ENCODE peak calls at places on chromosome 9, in four cellular contexts. D is stimulated activated CD8-positive, alpha-beta memory T cell treated with anti-CD3 and anti-CD28 coated beads, Interleukin-7, amount 100 ng/mL, for 24 hours; J is AG04449; W is T-helper 2 cell. L is an unnamed sample.

GRCh38 chr9:129505270-129505881 is 115.5 kb downstream of the C9orf50 start:
- DNase-seq in W (no peak), J (no peak), D (no peak), L (no peak)

GRCh38 chr9:34365282-34365681 is 11.4 kb downstream of the MYORG start:
- DNase-seq in D (no peak), W (no peak), J (no peak), L (no peak)

GRCh38 chr9:31166516-31166915 is 1217.9 kb upstream of the ACO1 start:
- DNase-seq in D (no peak), J (no peak), W (no peak), L (no peak)

GRCh38 chr9:133874061-133874638 is 118.0 kb downstream of the VAV2 start:
- DNase-seq in W (no peak), J (no peak), D (no peak), L (peak; percentile 50)

GRCh38 chr9:85536076-85536475 is 205.7 kb downstream of the AGTPBP1 start:
- DNase-seq in D (no peak), W (no peak), J (peak; percentile 44), L (peak; percentile 97)

GRCh38 chr9:137493163-137494103 is 34.3 kb upstream of the NSMF start:
- DNase-seq in D (no peak), J (no peak), W (no peak), L (no peak)

GRCh38 chr9:100196215-100196614 is 97.2 kb downstream of the INVS start:
- DNase-seq in J (no peak), W (no peak), D (no peak), L (no peak)

GRCh38 chr9:115117999-115118470 is at the start of gene TNC:
- DNase-seq in J (no peak), D (no peak), W (no peak), L (peak; percentile 65)

GRCh38 chr9:18105996-18106595 is 367.9 kb upstream of the ADAMTSL1 start:
- DNase-seq in D (no peak), W (no peak), J (no peak), L (no peak)

GRCh38 chr9:12783767-12784460 is 9.1 kb downstream of the LURAP1L start:
- DNase-seq in W (no peak), J (no peak), D (no peak), L (no peak)

GRCh38 chr9:136808781-136809158 is 1.0 kb downstream of the RABL6 start:
- DNase-seq in D (no peak), W (no peak), J (no peak), L (peak; percentile 35)

GRCh38 chr9:92278117-92278516 is 15.4 kb downstream of the IARS1 start:
- DNase-seq in J (peak; percentile 41), W (no peak), D (no peak), L (no peak)

GRCh38 chr9:98256632-98257218 is 1.3 kb upstream of the TBC1D2 start:
- DNase-seq in W (no peak), D (no peak), J (no peak), L (no peak)

GRCh38 chr9:97561501-97561900 is 60.0 kb downstream of the TMOD1 start:
- DNase-seq in D (no peak), W (no peak), J (no peak), L (no peak)

GRCh38 chr9:137429974-137430722 is 7.0 kb downstream of the NOXA1 start:
- DNase-seq in J (no peak), D (no peak), W (no peak), L (no peak)

GRCh38 chr9:114223564-114224246 is 68.4 kb downstream of the COL27A1 start:
- DNase-seq in J (no peak), W (no peak), D (no peak), L (peak; percentile 37)

GRCh38 chr9:115604831-115605483 is 487.0 kb upstream of the TNC start:
- DNase-seq in J (peak; percentile 84), D (no peak), W (no peak), L (no peak)

GRCh38 chr9:133619791-133620190 is 10.6 kb upstream of the FAM163B start:
- DNase-seq in W (no peak), J (no peak), D (peak; percentile 8), L (no peak)

GRCh38 chr9:126398403-126399058 is 71.9 kb downstream of the MVB12B start:
- DNase-seq in W (peak; percentile 49), D (peak; percentile 61), J (no peak), L (peak; percentile 70)

GRCh38 chr9:83708515-83709158 is 879 bp upstream of the UBQLN1 start:
- DNase-seq in D (peak; percentile 33), J (no peak), W (peak; percentile 15), L (peak; percentile 65)

L was measured in cardiac muscle cell.